ENCODE peak calls at places on chromosomes 3 and 15, in six cellular contexts. D is tibial nerve; Y is GM10248; I is stimulated activated CD4-positive, alpha-beta T cell treated with anti-CD3 and anti-CD28 coated beads, Interleukin-2, amount 100 ng/mL, for 4 hours; E is cardiac fibroblast; X is ovary. L is an unnamed sample.

GRCh38 chr3:38834110-38834509 is 18.1 kb upstream of the SCN10A start:
- DNase-seq in D (peak), Y (no peak), I (no peak), E (peak), X (no peak), L (no peak)

GRCh38 chr15:44033894-44034293 is 161.2 kb downstream of the FRMD5 start:
- DNase-seq in D (peak), Y (no peak), I (no peak), E (peak), X (no peak), L (no peak)

GRCh38 chr15:68230157-68231100 is 901 bp upstream of the CLN6 start:
- DNase-seq in D (no peak), Y (no peak), I (no peak), E (peak), X (no peak), L (no peak)

GRCh38 chr3:32569540-32570425 is 875 bp downstream of the DYNC1LI1 start:
- DNase-seq in D (peak), Y (peak), I (peak), E (peak), X (peak), L (peak)

GRCh38 chr3:187765342-187765741 is 20.1 kb upstream of the BCL6 start:
- DNase-seq in D (no peak), Y (no peak), I (no peak), E (peak), X (no peak), L (no peak)

GRCh38 chr3:44030690-44031344 is 210.9 kb upstream of the TOPAZ1 start:
- DNase-seq in D (no peak), Y (no peak), I (no peak), E (peak), X (no peak), L (no peak)

GRCh38 chr3:48013288-48013980 is 2.8 kb downstream of the MAP4 start:
- DNase-seq in D (peak), Y (no peak), I (no peak), E (peak), X (no peak), L (no peak)

GRCh38 chr3:78659386-78659987 is 1108.3 kb downstream of the ROBO1 start:
- DNase-seq in D (peak), Y (peak), I (no peak), E (peak), X (no peak), L (no peak)

GRCh38 chr15:66931768-66932633 is 133.4 kb upstream of the SMAD3 start:
- DNase-seq in D (no peak), Y (no peak), I (no peak), E (peak), X (no peak), L (peak)

GRCh38 chr3:27677554-27677953 is 44.6 kb downstream of the EOMES start:
- DNase-seq in D (peak), Y (no peak), I (no peak), E (peak), X (peak), L (no peak)

GRCh38 chr3:59327324-59327939 is 277.6 kb upstream of the CFAP20DC start:
- DNase-seq in D (no peak), Y (no peak), I (no peak), E (peak), X (no peak), L (no peak)